ENCODE peak calls at places on chromosomes 13 and 19, in ten cellular contexts. One of them, this sample, is unnamed.

GRCh38 chr13:29595380-29596063 is at the start of gene SLC7A1:
- DNase-seq in brain microvascular endothelial cell: peak
- DNase-seq in M059J: peak
- DNase-seq in fibroblast of lung: peak
- DNase-seq in C1 segment of cervical spinal cord: peak
- DNase-seq in GM04504: peak
- DNase-seq in IMR-90: peak
- DNase-seq in A549: peak
- DNase-seq in AG09319: peak
- DNase-seq in stimulated activated CD8-positive, alpha-beta memory T cell treated with anti-CD3 and anti-CD28 coated beads, Interleukin-4, amount 100 ng/mL, for 1 hour: peak
- DNase-seq in this sample: peak

GRCh38 chr13:33799950-33800592 is 17.9 kb upstream of the RFC3 start:
- DNase-seq in fibroblast of lung: peak
- DNase-seq in A549: no peak
- DNase-seq in stimulated activated CD8-positive, alpha-beta memory T cell treated with anti-CD3 and anti-CD28 coated beads, Interleukin-4, amount 100 ng/mL, for 1 hour: no peak
- DNase-seq in GM04504: no peak
- DNase-seq in AG09319: no peak
- DNase-seq in C1 segment of cervical spinal cord: no peak
- DNase-seq in M059J: peak
- DNase-seq in IMR-90: peak
- DNase-seq in brain microvascular endothelial cell: peak
- DNase-seq in this sample: no peak

GRCh38 chr19:14514215-14514871 is 3.9 kb downstream of the DNAJB1 start:
- DNase-seq in GM04504: no peak
- DNase-seq in C1 segment of cervical spinal cord: no peak
- DNase-seq in IMR-90: no peak
- DNase-seq in A549: no peak
- DNase-seq in M059J: no peak
- DNase-seq in brain microvascular endothelial cell: no peak
- DNase-seq in stimulated activated CD8-positive, alpha-beta memory T cell treated with anti-CD3 and anti-CD28 coated beads, Interleukin-4, amount 100 ng/mL, for 1 hour: no peak
- DNase-seq in AG09319: no peak
- DNase-seq in fibroblast of lung: no peak
- DNase-seq in this sample: no peak

GRCh38 chr13:106680796-106681482 is 113.0 kb upstream of the ARGLU1 start:
- DNase-seq in GM04504: no peak
- DNase-seq in stimulated activated CD8-positive, alpha-beta memory T cell treated with anti-CD3 and anti-CD28 coated beads, Interleukin-4, amount 100 ng/mL, for 1 hour: no peak
- DNase-seq in A549: no peak
- DNase-seq in M059J: no peak
- DNase-seq in AG09319: no peak
- DNase-seq in IMR-90: no peak
- DNase-seq in fibroblast of lung: no peak
- DNase-seq in brain microvascular endothelial cell: no peak
- DNase-seq in C1 segment of cervical spinal cord: no peak
- DNase-seq in this sample: peak

GRCh38 chr13:28638756-28639155 is 20.2 kb upstream of the POMP start:
- DNase-seq in C1 segment of cervical spinal cord: no peak
- DNase-seq in GM04504: no peak
- DNase-seq in IMR-90: no peak
- DNase-seq in brain microvascular endothelial cell: no peak
- DNase-seq in fibroblast of lung: no peak
- DNase-seq in A549: no peak
- DNase-seq in AG09319: no peak
- DNase-seq in M059J: no peak
- DNase-seq in stimulated activated CD8-positive, alpha-beta memory T cell treated with anti-CD3 and anti-CD28 coated beads, Interleukin-4, amount 100 ng/mL, for 1 hour: no peak
- DNase-seq in this sample: no peak

GRCh38 chr19:55325172-55325571 is at the start of gene TMEM150B:
- DNase-seq in C1 segment of cervical spinal cord: no peak
- DNase-seq in A549: no peak
- DNase-seq in M059J: no peak
- DNase-seq in AG09319: no peak
- DNase-seq in IMR-90: no peak
- DNase-seq in GM04504: no peak
- DNase-seq in stimulated activated CD8-positive, alpha-beta memory T cell treated with anti-CD3 and anti-CD28 coated beads, Interleukin-4, amount 100 ng/mL, for 1 hour: no peak
- DNase-seq in brain microvascular endothelial cell: no peak
- DNase-seq in fibroblast of lung: no peak
- DNase-seq in this sample: no peak

GRCh38 chr19:4368128-4368820 is 24.9 kb downstream of the MPND start:
- DNase-seq in AG09319: no peak
- DNase-seq in C1 segment of cervical spinal cord: no peak
- DNase-seq in GM04504: no peak
- DNase-seq in stimulated activated CD8-positive, alpha-beta memory T cell treated with anti-CD3 and anti-CD28 coated beads, Interleukin-4, amount 100 ng/mL, for 1 hour: no peak
- DNase-seq in A549: no peak
- DNase-seq in M059J: no peak
- DNase-seq in brain microvascular endothelial cell: no peak
- DNase-seq in fibroblast of lung: peak
- DNase-seq in IMR-90: peak
- DNase-seq in this sample: no peak

GRCh38 chr19:19185853-19186728 is 5.9 kb downstream of the BORCS8 start:
- DNase-seq in M059J: peak
- DNase-seq in IMR-90: peak
- DNase-seq in fibroblast of lung: peak
- DNase-seq in brain microvascular endothelial cell: no peak
- DNase-seq in AG09319: no peak
- DNase-seq in stimulated activated CD8-positive, alpha-beta memory T cell treated with anti-CD3 and anti-CD28 coated beads, Interleukin-4, amount 100 ng/mL, for 1 hour: no peak
- DNase-seq in A549: no peak
- DNase-seq in GM04504: no peak
- DNase-seq in C1 segment of cervical spinal cord: no peak
- DNase-seq in this sample: no peak

GRCh38 chr19:29781582-29782580 is 29.9 kb upstream of the CCNE1 start:
- DNase-seq in C1 segment of cervical spinal cord: no peak
- DNase-seq in M059J: no peak
- DNase-seq in brain microvascular endothelial cell: no peak
- DNase-seq in stimulated activated CD8-positive, alpha-beta memory T cell treated with anti-CD3 and anti-CD28 coated beads, Interleukin-4, amount 100 ng/mL, for 1 hour: no peak
- DNase-seq in A549: no peak
- DNase-seq in IMR-90: no peak
- DNase-seq in fibroblast of lung: no peak
- DNase-seq in AG09319: no peak
- DNase-seq in GM04504: no peak
- DNase-seq in this sample: no peak

GRCh38 chr13:72536668-72537399 is 190.6 kb downstream of the MZT1 start:
- DNase-seq in M059J: peak
- DNase-seq in fibroblast of lung: peak
- DNase-seq in GM04504: no peak
- DNase-seq in A549: no peak
- DNase-seq in stimulated activated CD8-positive, alpha-beta memory T cell treated with anti-CD3 and anti-CD28 coated beads, Interleukin-4, amount 100 ng/mL, for 1 hour: no peak
- DNase-seq in AG09319: no peak
- DNase-seq in brain microvascular endothelial cell: no peak
- DNase-seq in C1 segment of cervical spinal cord: no peak
- DNase-seq in IMR-90: no peak
- DNase-seq in this sample: no peak

GRCh38 chr13:102922184-102922583 is 76.4 kb downstream of the ERCC5 start:
- DNase-seq in brain microvascular endothelial cell: no peak
- DNase-seq in AG09319: no peak
- DNase-seq in stimulated activated CD8-positive, alpha-beta memory T cell treated with anti-CD3 and anti-CD28 coated beads, Interleukin-4, amount 100 ng/mL, for 1 hour: no peak
- DNase-seq in A549: no peak
- DNase-seq in GM04504: no peak
- DNase-seq in C1 segment of cervical spinal cord: no peak
- DNase-seq in IMR-90: no peak
- DNase-seq in M059J: no peak
- DNase-seq in fibroblast of lung: no peak
- DNase-seq in this sample: no peak

GRCh38 chr19:55478364-55478763 is 1.9 kb downstream of the ZNF628 start:
- DNase-seq in A549: no peak
- DNase-seq in AG09319: no peak
- DNase-seq in IMR-90: no peak
- DNase-seq in stimulated activated CD8-positive, alpha-beta memory T cell treated with anti-CD3 and anti-CD28 coated beads, Interleukin-4, amount 100 ng/mL, for 1 hour: no peak
- DNase-seq in fibroblast of lung: no peak
- DNase-seq in C1 segment of cervical spinal cord: no peak
- DNase-seq in brain microvascular endothelial cell: no peak
- DNase-seq in M059J: no peak
- DNase-seq in GM04504: no peak
- DNase-seq in this sample: no peak

GRCh38 chr19:53388904-53389303 is 6.0 kb upstream of the ZNF765 start:
- DNase-seq in M059J: no peak
- DNase-seq in AG09319: no peak
- DNase-seq in IMR-90: peak
- DNase-seq in A549: no peak
- DNase-seq in fibroblast of lung: no peak
- DNase-seq in stimulated activated CD8-positive, alpha-beta memory T cell treated with anti-CD3 and anti-CD28 coated beads, Interleukin-4, amount 100 ng/mL, for 1 hour: no peak
- DNase-seq in GM04504: no peak
- DNase-seq in C1 segment of cervical spinal cord: no peak
- DNase-seq in brain microvascular endothelial cell: no peak
- DNase-seq in this sample: no peak

GRCh38 chr19:45607071-45608029 is 5.3 kb upstream of the GPR4 start:
- DNase-seq in C1 segment of cervical spinal cord: peak
- DNase-seq in fibroblast of lung: peak
- DNase-seq in stimulated activated CD8-positive, alpha-beta memory T cell treated with anti-CD3 and anti-CD28 coated beads, Interleukin-4, amount 100 ng/mL, for 1 hour: no peak
- DNase-seq in A549: peak
- DNase-seq in IMR-90: peak
- DNase-seq in GM04504: peak
- DNase-seq in AG09319: peak
- DNase-seq in M059J: peak
- DNase-seq in brain microvascular endothelial cell: peak
- DNase-seq in this sample: peak

GRCh38 chr19:35882074-35882832 is 13.9 kb downstream of the APLP1 start:
- DNase-seq in brain microvascular endothelial cell: peak
- DNase-seq in stimulated activated CD8-positive, alpha-beta memory T cell treated with anti-CD3 and anti-CD28 coated beads, Interleukin-4, amount 100 ng/mL, for 1 hour: no peak
- DNase-seq in M059J: peak
- DNase-seq in IMR-90: peak
- DNase-seq in fibroblast of lung: peak
- DNase-seq in GM04504: peak
- DNase-seq in C1 segment of cervical spinal cord: peak
- DNase-seq in AG09319: peak
- DNase-seq in A549: peak
- DNase-seq in this sample: no peak

GRCh38 chr13:32116210-32116609 is 84.6 kb downstream of the FRY start:
- DNase-seq in fibroblast of lung: peak
- DNase-seq in stimulated activated CD8-positive, alpha-beta memory T cell treated with anti-CD3 and anti-CD28 coated beads, Interleukin-4, amount 100 ng/mL, for 1 hour: no peak
- DNase-seq in M059J: no peak
- DNase-seq in IMR-90: no peak
- DNase-seq in A549: no peak
- DNase-seq in C1 segment of cervical spinal cord: no peak
- DNase-seq in GM04504: no peak
- DNase-seq in brain microvascular endothelial cell: no peak
- DNase-seq in AG09319: no peak
- DNase-seq in this sample: no peak

GRCh38 chr19:13849991-13850909 is 26.7 kb upstream of the NANOS3 start:
- DNase-seq in fibroblast of lung: peak
- DNase-seq in brain microvascular endothelial cell: peak
- DNase-seq in A549: no peak
- DNase-seq in C1 segment of cervical spinal cord: peak
- DNase-seq in AG09319: no peak
- DNase-seq in M059J: peak
- DNase-seq in IMR-90: peak
- DNase-seq in stimulated activated CD8-positive, alpha-beta memory T cell treated with anti-CD3 and anti-CD28 coated beads, Interleukin-4, amount 100 ng/mL, for 1 hour: no peak
- DNase-seq in GM04504: no peak
- DNase-seq in this sample: no peak

GRCh38 chr19:58476498-58477015 is 405 bp downstream of the ZNF446 start:
- DNase-seq in GM04504: no peak
- DNase-seq in IMR-90: no peak
- DNase-seq in brain microvascular endothelial cell: no peak
- DNase-seq in fibroblast of lung: peak
- DNase-seq in stimulated activated CD8-positive, alpha-beta memory T cell treated with anti-CD3 and anti-CD28 coated beads, Interleukin-4, amount 100 ng/mL, for 1 hour: no peak
- DNase-seq in AG09319: no peak
- DNase-seq in A549: no peak
- DNase-seq in C1 segment of cervical spinal cord: no peak
- DNase-seq in M059J: peak
- DNase-seq in this sample: no peak

GRCh38 chr19:3577741-3578344 is 5.1 kb downstream of the HMG20B start:
- DNase-seq in fibroblast of lung: no peak
- DNase-seq in GM04504: no peak
- DNase-seq in M059J: no peak
- DNase-seq in A549: no peak
- DNase-seq in C1 segment of cervical spinal cord: no peak
- DNase-seq in brain microvascular endothelial cell: no peak
- DNase-seq in IMR-90: no peak
- DNase-seq in AG09319: no peak
- DNase-seq in stimulated activated CD8-positive, alpha-beta memory T cell treated with anti-CD3 and anti-CD28 coated beads, Interleukin-4, amount 100 ng/mL, for 1 hour: no peak
- DNase-seq in this sample: no peak

This sample was measured in caudate nucleus.